ENCODE peak calls at places on chromosomes 5 and 9, in ten cellular contexts. Q, T, G, M, X, D, K, N, C and I are unnamed samples.

GRCh38 chr5:153402550-153402949 is 87.9 kb upstream of the GRIA1 start:
- DNase-seq in C (no peak), X (no peak), Q (no peak), K (no peak), D (peak), T (no peak), G (peak), N (peak), M (peak), I (no peak)

GRCh38 chr5:126746290-126746689 is 30.6 kb upstream of the LMNB1 start:
- DNase-seq in D (no peak), C (no peak), K (no peak), M (no peak), G (no peak), Q (no peak), X (no peak), N (no peak), T (no peak), I (no peak)

GRCh38 chr5:143231426-143231825 is 172.1 kb downstream of the NR3C1 start:
- DNase-seq in K (no peak), D (no peak), M (no peak), Q (no peak), G (no peak), N (no peak), T (no peak), C (no peak), X (no peak), I (no peak)

GRCh38 chr9:134734270-134734669 is 92.7 kb downstream of the COL5A1 start:
- DNase-seq in K (no peak), G (peak), Q (peak), T (no peak), D (peak), M (peak), N (peak), X (no peak), C (peak), I (no peak)

GRCh38 chr5:159132429-159133040 is 32.8 kb upstream of the EBF1 start:
- DNase-seq in X (no peak), K (no peak), Q (no peak), G (peak), D (no peak), M (no peak), N (no peak), C (no peak), T (no peak), I (no peak)

GRCh38 chr5:113057437-113058052 is 80.9 kb downstream of the DCP2 start:
- DNase-seq in G (no peak), C (no peak), M (no peak), D (no peak), T (no peak), Q (no peak), X (no peak), K (no peak), N (no peak), I (no peak)

GRCh38 chr9:4235951-4236804 is 63.7 kb downstream of the GLIS3 start:
- DNase-seq in M (no peak), Q (no peak), C (no peak), G (peak), N (peak), D (peak), T (no peak), X (no peak), K (no peak), I (peak)

GRCh38 chr9:3646226-3646625 is 120.4 kb upstream of the RFX3 start:
- DNase-seq in G (no peak), C (no peak), M (no peak), T (no peak), X (no peak), D (no peak), N (no peak), K (no peak), Q (no peak), I (no peak)

GRCh38 chr5:40383719-40384651 is 295.7 kb upstream of the PTGER4 start:
- DNase-seq in M (peak), G (peak), T (no peak), C (no peak), N (peak), K (no peak), Q (no peak), D (peak), X (no peak), I (no peak)

GRCh38 chr9:71830929-71831328 is 62.6 kb upstream of the CEMIP2 start:
- DNase-seq in G (no peak), K (no peak), M (no peak), D (no peak), T (no peak), N (no peak), X (no peak), C (no peak), Q (no peak), I (no peak)